ENCODE peak calls at places on chromosomes 1 and 21, in five cellular contexts. C is fibroblast of mammary gland, R is cardiac muscle cell, B is fibroblast of pulmonary artery, S is fibroblast of the aortic adventitia. E is an unnamed sample.

GRCh38 chr1:151059342-151060240 is at the start of gene CDC42SE1:
- DNase-seq in C (peak; percentile 73), R (peak; percentile 90), B (peak; percentile 87), S (peak; percentile 73), E (peak; percentile 85)

GRCh38 chr1:99737016-99737415 is 29.4 kb downstream of the FRRS1 start:
- DNase-seq in C (peak; percentile 68), R (peak; percentile 79), B (peak; percentile 80), S (peak; percentile 78), E (peak; percentile 91)

GRCh38 chr1:218671573-218671972 is 326.4 kb downstream of the TGFB2 start:
- DNase-seq in C (peak; percentile 39), R (peak; percentile 19), B (no peak), S (no peak), E (peak; percentile 66)

GRCh38 chr1:74392848-74393247 is 119.6 kb downstream of the LRRC53 start:
- DNase-seq in C (no peak), R (no peak), B (no peak), S (no peak), E (no peak)

GRCh38 chr21:36753556-36753955 is 54.6 kb downstream of the SIM2 start:
- DNase-seq in C (peak; percentile 16), R (peak; percentile 60), B (peak; percentile 55), S (peak; percentile 44), E (peak; percentile 91)

GRCh38 chr1:51294566-51295184 is 35.7 kb downstream of the TTC39A start:
- DNase-seq in C (no peak), R (no peak), B (no peak), S (no peak), E (no peak)

GRCh38 chr1:198423701-198424100 is 116.8 kb downstream of the ATP6V1G3 start:
- DNase-seq in C (no peak), R (no peak), B (no peak), S (no peak), E (no peak)

GRCh38 chr1:78779831-78780230 is 130.2 kb downstream of the IFI44 start:
- DNase-seq in C (peak; percentile 53), R (peak; percentile 57), B (peak; percentile 59), S (peak; percentile 76), E (peak; percentile 45)

GRCh38 chr1:76068542-76068941 is 6.0 kb upstream of the ST6GALNAC3 start:
- DNase-seq in C (peak; percentile 34), R (peak; percentile 48), B (peak; percentile 54), S (peak; percentile 25), E (peak; percentile 25)

GRCh38 chr1:109243221-109243620 is 6.1 kb upstream of the CELSR2 start:
- DNase-seq in C (no peak), R (no peak), B (no peak), S (no peak), E (no peak)

GRCh38 chr1:5913078-5913845 is 79.0 kb downstream of the NPHP4 start:
- DNase-seq in C (no peak), R (peak; percentile 14), B (no peak), S (no peak), E (peak; percentile 52)

GRCh38 chr1:7425771-7426170 is 345.3 kb upstream of the VAMP3 start:
- DNase-seq in C (no peak), R (no peak), B (no peak), S (no peak), E (no peak)

GRCh38 chr1:1345384-1345783 is 3.8 kb downstream of the DVL1 start:
- DNase-seq in C (no peak), R (no peak), B (no peak), S (no peak), E (no peak)

GRCh38 chr1:48442864-48443619 is 29.0 kb downstream of the SPATA6 start:
- DNase-seq in C (no peak), R (peak; percentile 4), B (no peak), S (peak; percentile 0), E (no peak)

GRCh38 chr21:17671733-17672132 is 59.0 kb upstream of the BTG3 start:
- DNase-seq in C (no peak), R (no peak), B (no peak), S (no peak), E (no peak)

GRCh38 chr1:81811757-81812371 is 11.1 kb downstream of the ADGRL2 start:
- DNase-seq in C (no peak), R (no peak), B (no peak), S (peak; percentile 48), E (peak; percentile 25)

DNA sequence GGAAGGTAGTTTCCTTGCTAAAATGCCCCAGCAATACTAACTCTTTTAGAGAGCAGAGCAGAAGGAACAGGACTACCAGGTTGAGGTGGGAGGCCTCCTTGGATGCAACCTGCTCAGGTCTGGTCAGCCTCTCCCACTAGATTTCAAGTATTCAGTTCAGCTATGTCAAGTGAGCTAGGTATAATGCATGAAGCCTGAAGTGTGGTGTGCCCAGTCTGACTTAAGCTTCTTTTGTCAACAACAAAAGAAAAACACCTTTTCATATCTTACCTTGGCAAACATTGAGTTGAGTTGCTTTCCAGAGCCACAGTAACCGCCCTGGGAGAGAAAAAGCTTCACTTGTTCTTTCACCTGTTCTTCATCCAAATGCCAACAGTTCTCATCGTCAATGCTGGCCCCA is 47.8 kb downstream of the UROD start:
- DNase-seq in C (no peak), R (no peak), B (no peak), S (no peak), E (no peak)
- TF ChIP-seq CTCF in C (no peak), R (no peak), B (no peak), S (no peak), E (no peak)

GRCh38 chr1:156458181-156458503 is 42.4 kb downstream of the MEF2D start:
- DNase-seq in C (peak; percentile 85), R (no peak), B (peak; percentile 39), S (peak; percentile 53), E (peak; percentile 72)

GRCh38 chr1:156451486-156452184 is 48.9 kb downstream of the MEF2D start:
- DNase-seq in C (no peak), R (no peak), B (no peak), S (no peak), E (no peak)

GRCh38 chr1:156456625-156457465 is 43.7 kb downstream of the MEF2D start:
- DNase-seq in C (peak; percentile 98), R (peak; percentile 99), B (peak; percentile 99), S (peak; percentile 99), E (peak; percentile 98)

GRCh38 chr1:156452863-156453262 is 47.7 kb downstream of the MEF2D start:
- DNase-seq in C (no peak), R (no peak), B (no peak), S (no peak), E (no peak)

GRCh38 chr1:156455362-156455761 is 45.2 kb downstream of the MEF2D start:
- DNase-seq in C (no peak), R (no peak), B (no peak), S (no peak), E (no peak)
- TF ChIP-seq CTCF in C (no peak), R (no peak), B (no peak), S (no peak), E (no peak)

GRCh38 chr1:224108991-224109390 is 4.9 kb upstream of the FBXO28 start:
- DNase-seq in C (no peak), R (no peak), B (no peak), S (no peak), E (no peak)

GRCh38 chr1:224109981-224110380 is 3.9 kb upstream of the FBXO28 start:
- DNase-seq in C (no peak), R (no peak), B (no peak), S (no peak), E (no peak)

GRCh38 chr1:224107282-224107625 is 6.7 kb upstream of the FBXO28 start:
- DNase-seq in C (no peak), R (no peak), B (no peak), S (no peak), E (no peak)

GRCh38 chr1:224106568-224107281 is 7.2 kb upstream of the FBXO28 start:
- DNase-seq in C (peak; percentile 53), R (peak; percentile 56), B (peak; percentile 60), S (peak; percentile 42), E (peak; percentile 77)
- TF ChIP-seq CTCF in C (peak; percentile 59), R (peak; percentile 48), B (peak; percentile 64), S (peak; percentile 53), E (peak; percentile 75)

GRCh38 chr1:229334269-229334668 is 8.6 kb downstream of the CCSAP start:
- DNase-seq in C (no peak), R (no peak), B (no peak), S (no peak), E (no peak)
- TF ChIP-seq CTCF in C (no peak), R (no peak), B (no peak), S (no peak), E (no peak)

DNA sequence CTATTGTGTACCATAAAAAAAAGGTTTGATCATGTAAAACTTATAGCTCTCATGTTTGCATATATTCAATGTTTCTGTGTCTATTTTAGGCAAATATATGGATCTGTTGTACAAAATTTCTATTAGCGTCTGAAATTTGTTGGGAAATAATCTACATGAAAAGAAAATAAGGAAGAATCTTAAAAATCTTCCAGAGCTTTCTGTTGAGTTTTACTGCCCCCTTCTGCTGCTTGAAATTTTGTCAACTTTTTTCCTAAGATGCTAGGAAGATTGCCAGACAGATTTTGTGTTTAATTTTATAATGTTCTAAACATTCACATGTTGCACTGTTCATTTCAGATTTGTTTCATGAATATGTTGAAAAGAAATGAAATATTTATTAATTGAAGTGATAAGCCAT is 2.5 kb upstream of the PTGS2 start:
- DNase-seq in C (peak; percentile 64), R (peak; percentile 70), B (peak; percentile 66), S (peak; percentile 86), E (peak; percentile 74)
- TF ChIP-seq CTCF in C (peak; percentile 58), R (peak; percentile 35), B (peak; percentile 55), S (peak; percentile 55), E (peak; percentile 61)

GRCh38 chr1:63624911-63625310 is 31.7 kb downstream of the PGM1 start:
- DNase-seq in C (no peak), R (peak; percentile 81), B (peak; percentile 66), S (peak; percentile 81), E (peak; percentile 75)
- TF ChIP-seq CTCF in C (peak; percentile 20), R (peak; percentile 32), B (peak; percentile 37), S (peak; percentile 51), E (peak; percentile 48)

DNA sequence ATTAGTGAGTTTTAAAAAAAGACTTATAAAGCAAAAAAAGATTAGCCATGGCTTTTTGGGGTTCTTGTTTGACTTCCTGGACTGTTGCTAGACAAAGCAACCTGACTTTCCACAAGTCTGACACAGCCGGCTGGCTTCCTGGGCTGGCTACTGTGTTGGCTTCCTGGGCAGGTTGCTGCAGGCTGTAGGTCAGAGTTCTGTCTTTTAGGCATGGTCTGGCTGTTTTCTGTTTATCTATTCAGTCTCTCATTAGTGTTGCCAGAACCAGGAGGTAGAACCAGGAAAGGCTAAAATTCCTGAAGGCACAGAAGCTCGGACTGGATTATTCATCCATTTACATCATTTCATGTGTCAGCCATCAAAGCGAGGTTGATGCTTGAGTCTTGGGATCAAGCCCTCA is 88.6 kb upstream of the SLC35F3 start:
- DNase-seq in C (no peak), R (no peak), B (no peak), S (no peak), E (no peak)
- TF ChIP-seq CTCF in C (no peak), R (no peak), B (no peak), S (no peak), E (no peak)

DNA sequence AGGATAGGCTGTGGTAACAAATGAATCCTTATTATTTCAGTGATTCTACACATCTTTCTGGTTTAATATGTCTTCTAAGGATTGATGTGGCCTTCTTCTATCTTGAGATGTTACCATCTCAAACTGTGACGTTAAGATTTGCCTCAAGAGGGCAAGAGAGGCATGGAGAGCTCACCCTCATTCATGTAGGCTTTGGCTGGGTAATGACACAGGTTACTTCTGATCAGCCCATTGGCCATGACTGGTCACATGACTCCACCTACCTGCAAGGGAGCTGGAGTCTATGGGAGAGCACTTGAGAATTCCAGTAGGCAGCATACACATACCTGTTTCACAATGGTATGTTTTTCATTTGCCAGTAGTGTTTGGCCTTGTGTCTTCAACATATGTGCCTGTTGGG is 30.0 kb downstream of the CACHD1 start:
- DNase-seq in C (no peak), R (no peak), B (no peak), S (no peak), E (no peak)
- TF ChIP-seq CTCF in C (no peak), R (no peak), B (no peak), S (no peak), E (no peak)

E was measured in choroid plexus epithelial cell.